ENCODE peak calls at places on chromosomes 11 and 22, in six cellular contexts. O, E, R, B, T and J are unnamed samples.

GRCh38 chr11:47028530-47029093 is 92.1 kb downstream of the CSTPP1 start:
- DNase-seq in T (no peak), R (peak), O (no peak), B (no peak), E (no peak), J (no peak)

GRCh38 chr22:43897751-43898261 is 6.0 kb upstream of the PNPLA5 start:
- DNase-seq in O (no peak), E (no peak), T (no peak), B (no peak), R (peak), J (peak)

GRCh38 chr11:44760917-44761545 is 34.3 kb downstream of the TSPAN18 start:
- DNase-seq in T (no peak), R (peak), E (peak), B (peak), O (no peak), J (peak)

GRCh38 chr11:11532574-11532973 is 89.2 kb downstream of the GALNT18 start:
- DNase-seq in B (no peak), E (no peak), T (no peak), R (peak), O (no peak), J (peak)

GRCh38 chr11:8785457-8785856 is 102.9 kb downstream of the RPL27A start:
- DNase-seq in T (no peak), R (no peak), O (no peak), B (no peak), E (no peak), J (no peak)

GRCh38 chr11:92277871-92278270 is 53.3 kb downstream of the FAT3 start:
- DNase-seq in T (no peak), O (no peak), E (no peak), B (no peak), R (no peak), J (peak)

GRCh38 chr11:58580311-58580710 is 1.4 kb downstream of the ZFP91 start:
- DNase-seq in T (no peak), R (no peak), B (no peak), O (no peak), E (no peak), J (no peak)

GRCh38 chr22:35425971-35426800 is 26.2 kb downstream of the MCM5 start:
- DNase-seq in T (no peak), E (no peak), O (peak), R (peak), B (no peak), J (peak)

GRCh38 chr11:86360775-86361395 is 13.8 kb upstream of the CCDC81 start:
- DNase-seq in B (peak), R (peak), O (no peak), E (no peak), T (no peak), J (peak)

GRCh38 chr11:23778971-23779370 is 717.9 kb upstream of the LUZP2 start:
- DNase-seq in R (peak), T (no peak), O (no peak), E (no peak), B (no peak), J (peak)

GRCh38 chr11:109362059-109362458 is 59.9 kb upstream of the C11orf87 start:
- DNase-seq in B (no peak), E (no peak), R (peak), O (no peak), T (no peak), J (peak)

GRCh38 chr11:111347002-111347722 is 31.9 kb downstream of the POU2AF1 start:
- DNase-seq in E (no peak), R (no peak), O (no peak), T (no peak), B (no peak), J (no peak)

GRCh38 chr11:66720223-66720898 is 8.7 kb downstream of the SPTBN2 start:
- DNase-seq in B (peak), T (no peak), O (peak), R (peak), E (no peak), J (peak)

GRCh38 chr11:72820439-72821139 is 6.4 kb downstream of the ATG16L2 start:
- DNase-seq in T (no peak), R (no peak), E (no peak), O (no peak), B (no peak), J (no peak)

GRCh38 chr22:30290679-30291333 is 1.5 kb upstream of the CASTOR1 start:
- DNase-seq in T (no peak), E (peak), B (peak), O (no peak), R (peak), J (peak)

GRCh38 chr11:100955318-100955717 is 174.3 kb downstream of the PGR start:
- DNase-seq in E (no peak), B (no peak), R (no peak), T (no peak), O (no peak), J (no peak)

GRCh38 chr11:1749787-1750351 is 526 bp downstream of the IFITM10 start:
- DNase-seq in T (no peak), R (peak), B (no peak), E (no peak), O (no peak), J (peak)

GRCh38 chr11:80955588-80955987 is 1514.8 kb upstream of the TENM4 start:
- DNase-seq in T (no peak), O (no peak), E (no peak), B (no peak), R (no peak), J (no peak)

GRCh38 chr22:47423861-47424820 is 661.7 kb downstream of the TBC1D22A start:
- DNase-seq in R (no peak), B (no peak), T (no peak), E (no peak), O (no peak), J (no peak)